ENCODE peak calls at places on chromosomes 4 and X, in nine cellular contexts. S is AG04450, R is lung, C is H1, K is ovary, Q is choroid plexus epithelial cell, U is left ventricle myocardium inferior, Y is NT2/D1, O is fibroblast of pulmonary artery. M is an unnamed sample.

GRCh38 chr4:125317526-125317880 is 2.7 kb downstream of the FAT4 start:
- DNase-seq in O (peak), K (peak), U (peak), C (no peak), Y (no peak), R (no peak), S (no peak), Q (peak), M (no peak)

GRCh38 chr4:8386731-8387130 is 53.8 kb downstream of the ACOX3 start:
- DNase-seq in Q (no peak), Y (no peak), K (no peak), O (no peak), R (no peak), U (no peak), S (no peak), C (no peak), M (no peak)

GRCh38 chr4:152535236-152535902 is 523 bp downstream of the FBXW7 start:
- DNase-seq in K (peak), O (no peak), C (no peak), R (no peak), S (no peak), Q (no peak), Y (no peak), U (peak), M (no peak)

GRCh38 chrX:117957128-117957527 is 159.5 kb downstream of the KLHL13 start:
- DNase-seq in Q (no peak), R (no peak), O (no peak), U (no peak), S (no peak), C (no peak), K (no peak), Y (no peak), M (no peak)

GRCh38 chrX:17376381-17377046 is 1.5 kb downstream of the NHS start:
- DNase-seq in R (no peak), Y (no peak), Q (peak), C (no peak), S (no peak), U (no peak), O (no peak), K (peak), M (no peak)

GRCh38 chr4:22463179-22463578 is 52.7 kb downstream of the ADGRA3 start:
- DNase-seq in C (no peak), O (no peak), K (no peak), R (no peak), Y (no peak), S (no peak), Q (no peak), U (no peak), M (no peak)

GRCh38 chr4:150006197-150006596 is 72.0 kb upstream of the DCLK2 start:
- DNase-seq in O (no peak), R (no peak), U (no peak), S (peak), Y (no peak), C (no peak), Q (peak), K (no peak), M (no peak)

GRCh38 chrX:56968980-56969379 is 26.4 kb downstream of the SPIN3 start:
- DNase-seq in O (no peak), Y (no peak), U (no peak), C (no peak), S (no peak), K (no peak), Q (peak), R (no peak), M (no peak)

GRCh38 chrX:68894142-68894512 is 65.3 kb downstream of the EFNB1 start:
- DNase-seq in R (no peak), Q (no peak), K (no peak), Y (no peak), U (no peak), S (no peak), C (no peak), O (no peak), M (no peak)

GRCh38 chr4:42159271-42160001 is 7.0 kb upstream of the BEND4 start:
- DNase-seq in Y (no peak), U (no peak), Q (no peak), O (no peak), R (no peak), C (no peak), K (no peak), S (no peak), M (no peak)

GRCh38 chr4:101127176-101127790 is 220.0 kb downstream of the PPP3CA start:
- DNase-seq in R (no peak), C (no peak), Q (no peak), Y (no peak), K (no peak), S (no peak), U (no peak), O (no peak), M (no peak)

GRCh38 chrX:101398694-101399093 is 7.9 kb downstream of the RPL36A start:
- DNase-seq in U (no peak), O (no peak), S (no peak), R (no peak), C (no peak), Q (no peak), K (no peak), Y (no peak), M (no peak)

GRCh38 chr4:69503558-69503957 is 7.9 kb upstream of the UGT2B4 start:
- DNase-seq in R (no peak), K (no peak), U (no peak), O (no peak), C (no peak), Y (no peak), Q (no peak), S (no peak), M (no peak)

GRCh38 chr4:53552711-53553110 is 38.6 kb downstream of the LNX1 start:
- DNase-seq in S (no peak), K (no peak), R (no peak), U (no peak), Q (no peak), O (no peak), C (no peak), Y (no peak), M (no peak)

GRCh38 chr4:86961605-86962295 is 26.9 kb downstream of the AFF1 start:
- DNase-seq in O (peak), C (no peak), Q (peak), U (no peak), S (no peak), K (no peak), Y (no peak), R (no peak), M (peak)

GRCh38 chrX:66676990-66677389 is 38.1 kb upstream of the EDA2R start:
- DNase-seq in Q (peak), C (no peak), O (peak), S (peak), K (no peak), U (no peak), Y (no peak), R (no peak), M (peak)

GRCh38 chr4:4984186-4984585 is 35.1 kb downstream of the CYTL1 start:
- DNase-seq in U (no peak), S (no peak), O (no peak), Y (no peak), C (no peak), Q (no peak), R (no peak), K (no peak), M (no peak)

GRCh38 chrX:9650091-9650490 is 115.6 kb downstream of the GPR143 start:
- DNase-seq in S (no peak), O (peak), K (no peak), U (no peak), C (no peak), Q (no peak), Y (no peak), R (no peak), M (no peak)

GRCh38 chr4:54073481-54073880 is 9.1 kb upstream of the CHIC2 start:
- DNase-seq in Y (no peak), U (no peak), K (no peak), R (no peak), O (peak), S (no peak), Q (peak), C (no peak), M (peak)

GRCh38 chr4:157320092-157320491 is 99.6 kb downstream of the GRIA2 start:
- DNase-seq in Y (no peak), C (no peak), R (no peak), O (no peak), Q (no peak), K (no peak), S (no peak), U (no peak), M (no peak)

GRCh38 chrX:130216312-130216711 is 44.5 kb downstream of the RAB33A start:
- DNase-seq in Q (peak), C (no peak), R (no peak), K (no peak), Y (no peak), O (peak), S (no peak), U (no peak), M (no peak)

GRCh38 chr4:2939383-2940243 is 23.6 kb downstream of the NOP14 start:
- DNase-seq in S (no peak), R (peak), U (peak), O (no peak), Q (no peak), K (peak), C (no peak), Y (no peak), M (no peak)

GRCh38 chrX:65925592-65925991 is 114.3 kb downstream of the VSIG4 start:
- DNase-seq in K (no peak), C (no peak), Q (no peak), R (no peak), S (no peak), Y (no peak), U (no peak), O (no peak), M (no peak)

GRCh38 chrX:82127228-82128123 is 925.6 kb downstream of the SH3BGRL start:
- DNase-seq in R (no peak), K (no peak), O (no peak), S (no peak), Y (no peak), U (no peak), C (no peak), Q (no peak), M (no peak)

GRCh38 chrX:40083120-40083978 is 14.4 kb downstream of the BCOR start:
- DNase-seq in S (no peak), C (no peak), O (no peak), Q (no peak), K (peak), Y (no peak), U (peak), R (no peak), M (no peak)

DNA sequence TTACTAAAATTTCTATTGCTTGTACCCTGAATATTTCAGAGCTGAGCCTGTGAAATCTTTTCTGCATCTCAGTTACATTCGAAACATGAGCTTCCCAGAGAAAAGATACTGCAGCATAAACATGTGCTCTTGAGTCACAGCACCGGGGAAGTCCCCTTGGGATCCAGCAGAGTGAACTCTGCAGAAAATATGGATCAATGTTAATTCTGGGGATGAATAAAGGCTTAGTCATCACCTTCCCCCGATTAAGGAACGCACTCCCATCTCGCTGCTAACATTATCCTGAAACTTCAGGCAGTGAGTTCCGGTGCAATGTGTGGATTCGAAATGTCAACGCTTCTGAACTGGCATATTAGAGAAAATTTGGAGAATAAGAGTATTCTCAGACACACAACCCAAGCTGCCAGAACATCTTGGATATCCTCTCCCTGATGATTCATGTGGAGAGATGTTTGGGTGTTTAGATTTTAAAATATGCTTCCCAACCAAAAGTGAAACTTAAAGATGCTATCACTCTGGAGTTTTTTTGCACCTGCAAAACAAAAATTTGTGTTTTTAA is 90.8 kb downstream of the IRF2 start:
- DNase-seq in O (peak), U (no peak), Q (peak), K (peak), C (no peak), S (peak), Y (no peak), R (no peak), M (peak)
- H3K4me3 ChIP-seq in O (peak), U (peak), Q (peak), K (peak), C (no peak), S (peak), Y (no peak), R (no peak), M (peak)

GRCh38 chr4:120923201-120923522 is 636 bp upstream of the PRDM5 start:
- DNase-seq in U (no peak), K (no peak), S (no peak), Q (no peak), R (no peak), C (no peak), O (no peak), Y (no peak), M (no peak)
- H3K4me3 ChIP-seq in U (peak), K (peak), S (peak), Q (peak), R (peak), C (peak), O (peak), Y (peak), M (peak)

GRCh38 chr4:76074995-76075600 is 589 bp downstream of the ART3 start:
- DNase-seq in O (no peak), R (no peak), K (no peak), Q (no peak), U (no peak), S (no peak), C (no peak), Y (no peak), M (no peak)
- H3K4me3 ChIP-seq in O (no peak), R (no peak), K (no peak), Q (no peak), U (peak), S (no peak), C (no peak), Y (no peak), M (no peak)

GRCh38 chrX:12978205-12979010 is 3.5 kb downstream of the TMSB4X start:
- DNase-seq in Q (peak), S (peak), Y (no peak), U (peak), O (peak), R (no peak), K (peak), C (no peak), M (peak)
- H3K4me3 ChIP-seq in Q (peak), S (peak), Y (no peak), U (peak), O (peak), R (peak), K (peak), C (peak), M (peak)

DNA sequence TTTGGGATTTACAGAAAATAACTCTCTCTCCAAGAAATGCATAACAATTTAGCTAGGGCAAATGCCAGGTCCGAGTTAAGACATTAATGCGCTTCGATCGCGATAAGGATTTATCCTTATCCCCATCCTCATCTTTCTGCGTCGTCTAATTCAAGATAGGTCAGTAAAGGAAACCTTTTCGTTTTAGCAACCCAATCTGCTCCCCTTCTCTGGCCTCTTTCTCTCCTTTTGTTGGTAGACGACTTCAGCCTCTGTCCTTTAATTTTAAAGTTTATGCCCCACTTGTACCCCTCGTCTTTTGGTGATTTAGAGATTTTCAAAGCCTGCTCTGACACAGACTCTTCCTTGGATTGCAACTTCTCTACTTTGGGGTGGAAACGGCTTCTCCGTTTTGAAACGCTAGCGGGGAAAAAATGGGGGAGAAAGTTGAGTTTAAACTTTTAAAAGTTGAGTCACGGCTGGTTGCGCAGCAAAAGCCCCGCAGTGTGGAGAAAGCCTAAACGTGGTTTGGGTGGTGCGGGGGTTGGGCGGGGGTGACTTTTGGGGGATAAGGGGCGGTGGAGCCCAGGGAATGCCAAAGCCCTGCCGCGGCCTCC is 533 bp upstream of the FGF2 start:
- DNase-seq in S (no peak), Q (peak), K (no peak), R (no peak), U (no peak), O (no peak), C (no peak), Y (no peak), M (no peak)
- H3K4me3 ChIP-seq in S (peak), Q (peak), K (peak), R (no peak), U (peak), O (peak), C (peak), Y (peak), M (peak)

DNA sequence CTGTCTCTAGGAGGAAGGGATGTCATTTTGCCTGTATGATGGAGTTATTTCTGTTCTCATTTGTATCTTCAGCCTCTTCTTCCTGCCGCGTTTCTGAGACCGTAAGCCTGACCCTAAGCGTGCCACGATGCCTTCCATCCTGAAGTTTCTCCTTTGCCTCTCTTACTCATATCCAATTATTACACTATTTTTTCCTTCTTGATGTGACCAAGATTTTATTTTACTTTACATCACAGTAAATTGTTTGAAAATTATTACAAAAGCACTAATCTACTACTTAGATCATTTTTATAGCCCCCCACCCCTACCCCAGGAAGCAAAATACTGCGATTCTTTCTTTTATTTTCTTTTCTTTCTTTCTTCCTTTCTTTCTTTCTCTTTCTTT is 95.0 kb downstream of the RAPGEF2 start:
- DNase-seq in Q (no peak), R (no peak), U (no peak), S (no peak), Y (no peak), K (no peak), C (no peak), O (no peak), M (no peak)
- H3K4me3 ChIP-seq in Q (no peak), R (no peak), U (peak), S (no peak), Y (no peak), K (no peak), C (no peak), O (no peak), M (no peak)

DNA sequence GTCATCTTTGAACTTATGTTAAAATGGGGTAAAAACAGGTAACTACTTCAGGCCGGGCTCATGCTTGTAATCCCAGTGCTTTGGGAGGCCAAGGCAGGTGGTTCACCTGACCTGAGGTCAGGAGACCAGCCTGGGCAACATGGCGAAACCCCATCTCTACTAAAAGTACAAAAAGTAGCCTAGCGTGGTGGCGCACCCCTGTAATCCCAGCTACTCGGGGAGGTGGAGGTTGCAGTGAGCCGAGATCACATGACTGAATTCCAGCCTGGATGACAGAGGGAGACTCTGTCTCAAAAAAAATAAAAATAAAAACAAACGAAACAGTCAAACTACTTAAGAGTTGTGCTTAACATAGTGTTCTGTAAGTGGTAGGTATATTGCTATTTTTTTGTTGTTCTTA is 2.5 kb downstream of the DDX3X start:
- DNase-seq in R (no peak), Q (no peak), S (no peak), O (no peak), K (no peak), U (no peak), C (no peak), Y (no peak), M (no peak)
- H3K4me3 ChIP-seq in R (peak), Q (peak), S (peak), O (peak), K (peak), U (peak), C (peak), Y (peak), M (peak)

GRCh38 chr4:113678651-113679050 is 82.9 kb downstream of the CAMK2D start:
- DNase-seq in O (peak), S (no peak), Y (no peak), K (no peak), R (no peak), Q (peak), U (no peak), C (no peak), M (no peak)

GRCh38 chr4:113674251-113674650 is 87.3 kb downstream of the CAMK2D start:
- DNase-seq in U (no peak), S (no peak), C (no peak), Y (no peak), Q (no peak), K (no peak), R (peak), O (no peak), M (no peak)

GRCh38 chr4:113674733-113675132 is 86.8 kb downstream of the CAMK2D start:
- DNase-seq in U (no peak), Q (no peak), S (no peak), O (no peak), K (no peak), C (no peak), R (no peak), Y (no peak), M (no peak)

GRCh38 chr4:113675731-113676707 is 85.5 kb downstream of the CAMK2D start:
- DNase-seq in R (no peak), U (no peak), O (peak), K (no peak), Y (no peak), Q (peak), C (no peak), S (no peak), M (no peak)

DNA sequence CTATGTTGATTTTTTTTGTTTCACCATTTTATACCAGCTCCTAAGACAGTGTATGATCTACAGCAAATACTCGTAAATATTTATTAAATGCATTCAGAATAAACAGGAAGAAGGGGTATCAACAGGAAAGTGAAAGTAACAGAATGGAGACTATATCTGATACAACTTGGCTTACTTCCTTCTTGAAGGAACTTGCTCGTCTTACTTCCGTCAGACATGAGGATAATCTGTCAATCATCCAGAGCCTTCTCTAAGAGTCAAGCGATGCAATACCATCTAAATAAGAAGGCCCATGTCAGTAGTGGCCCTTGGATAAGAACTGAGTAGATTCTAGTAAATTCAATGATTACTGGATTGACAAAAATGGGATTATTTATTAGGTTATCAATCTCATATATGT is 84.2 kb downstream of the CAMK2D start:
- DNase-seq in S (no peak), U (no peak), Q (no peak), R (no peak), Y (no peak), K (no peak), O (no peak), C (no peak), M (no peak)
- H3K4me3 ChIP-seq in S (no peak), U (no peak), Q (no peak), R (no peak), Y (no peak), K (no peak), O (no peak), C (no peak), M (no peak)

DNA sequence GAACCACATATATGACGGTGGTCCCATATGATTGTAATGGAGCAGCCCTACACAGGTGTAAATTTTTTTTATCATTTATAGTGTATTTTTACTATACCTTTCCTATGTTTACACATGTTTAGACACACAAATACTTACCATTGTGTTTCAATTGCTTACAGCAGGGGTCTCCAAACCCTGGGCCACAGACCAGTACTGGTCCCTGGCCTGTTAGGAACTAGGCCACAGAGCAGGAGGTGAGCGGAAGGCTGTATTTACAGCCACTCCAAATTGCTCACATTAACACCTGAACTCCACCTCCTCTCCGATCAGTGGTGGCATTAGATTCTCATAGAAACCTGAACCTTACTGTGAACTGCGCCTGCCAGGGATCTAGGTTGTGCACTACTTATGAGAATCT is 201.8 kb upstream of the NDST4 start:
- DNase-seq in R (no peak), O (no peak), Q (no peak), C (no peak), S (no peak), K (no peak), Y (no peak), U (no peak), M (no peak)
- H3K4me3 ChIP-seq in R (no peak), O (no peak), Q (no peak), C (no peak), S (no peak), K (no peak), Y (no peak), U (no peak), M (no peak)